ENCODE peak calls at places on chromosomes 6 and 20, in nine cellular contexts. One of them, this sample, is unnamed.

GRCh38 chr6:43707767-43708166 is 20.2 kb upstream of the MRPS18A start:
- DNase-seq in naive thymus-derived CD8-positive, alpha-beta T cell: no peak
- DNase-seq in activated T-cell treated with anti-CD3 and anti-CD28 coated beads, Interleukin-2, amount 50 U/mL, for 1 hour: no peak
- DNase-seq in KG1: no peak
- DNase-seq in CD4-positive, CD25-positive, alpha-beta regulatory T cell: no peak
- DNase-seq in hippocampal formation: no peak
- DNase-seq in HepG2: no peak
- DNase-seq in mammary epithelial cell: no peak
- DNase-seq in caudate nucleus: no peak
- DNase-seq in this sample: no peak

GRCh38 chr6:143098054-143098673 is 37.5 kb downstream of the AIG1 start:
- DNase-seq in hippocampal formation: no peak
- DNase-seq in mammary epithelial cell: no peak
- DNase-seq in HepG2: no peak
- DNase-seq in naive thymus-derived CD8-positive, alpha-beta T cell: no peak
- DNase-seq in caudate nucleus: no peak
- DNase-seq in activated T-cell treated with anti-CD3 and anti-CD28 coated beads, Interleukin-2, amount 50 U/mL, for 1 hour: no peak
- DNase-seq in CD4-positive, CD25-positive, alpha-beta regulatory T cell: peak
- DNase-seq in KG1: no peak
- DNase-seq in this sample: no peak

GRCh38 chr6:100538086-100538485 is 73.4 kb upstream of the SIM1 start:
- DNase-seq in KG1: no peak
- DNase-seq in caudate nucleus: no peak
- DNase-seq in CD4-positive, CD25-positive, alpha-beta regulatory T cell: no peak
- DNase-seq in HepG2: no peak
- DNase-seq in activated T-cell treated with anti-CD3 and anti-CD28 coated beads, Interleukin-2, amount 50 U/mL, for 1 hour: no peak
- DNase-seq in hippocampal formation: no peak
- DNase-seq in mammary epithelial cell: no peak
- DNase-seq in naive thymus-derived CD8-positive, alpha-beta T cell: no peak
- DNase-seq in this sample: no peak

GRCh38 chr6:4088684-4089083 is 9.7 kb upstream of the FAM217A start:
- DNase-seq in mammary epithelial cell: no peak
- DNase-seq in HepG2: no peak
- DNase-seq in activated T-cell treated with anti-CD3 and anti-CD28 coated beads, Interleukin-2, amount 50 U/mL, for 1 hour: no peak
- DNase-seq in KG1: no peak
- DNase-seq in hippocampal formation: no peak
- DNase-seq in CD4-positive, CD25-positive, alpha-beta regulatory T cell: no peak
- DNase-seq in caudate nucleus: no peak
- DNase-seq in naive thymus-derived CD8-positive, alpha-beta T cell: no peak
- DNase-seq in this sample: no peak

GRCh38 chr6:169198885-169199284 is 54.8 kb downstream of the THBS2 start:
- DNase-seq in HepG2: no peak
- DNase-seq in hippocampal formation: no peak
- DNase-seq in naive thymus-derived CD8-positive, alpha-beta T cell: no peak
- DNase-seq in activated T-cell treated with anti-CD3 and anti-CD28 coated beads, Interleukin-2, amount 50 U/mL, for 1 hour: no peak
- DNase-seq in KG1: no peak
- DNase-seq in mammary epithelial cell: no peak
- DNase-seq in CD4-positive, CD25-positive, alpha-beta regulatory T cell: no peak
- DNase-seq in caudate nucleus: no peak
- DNase-seq in this sample: no peak

GRCh38 chr6:9516207-9516606 is 898.7 kb downstream of the TFAP2A start:
- DNase-seq in HepG2: no peak
- DNase-seq in CD4-positive, CD25-positive, alpha-beta regulatory T cell: no peak
- DNase-seq in caudate nucleus: no peak
- DNase-seq in naive thymus-derived CD8-positive, alpha-beta T cell: no peak
- DNase-seq in hippocampal formation: no peak
- DNase-seq in KG1: no peak
- DNase-seq in activated T-cell treated with anti-CD3 and anti-CD28 coated beads, Interleukin-2, amount 50 U/mL, for 1 hour: no peak
- DNase-seq in mammary epithelial cell: peak
- DNase-seq in this sample: no peak

GRCh38 chr20:53995949-53996348 is 74.4 kb downstream of the BCAS1 start:
- DNase-seq in mammary epithelial cell: no peak
- DNase-seq in CD4-positive, CD25-positive, alpha-beta regulatory T cell: no peak
- DNase-seq in HepG2: no peak
- DNase-seq in caudate nucleus: no peak
- DNase-seq in naive thymus-derived CD8-positive, alpha-beta T cell: no peak
- DNase-seq in activated T-cell treated with anti-CD3 and anti-CD28 coated beads, Interleukin-2, amount 50 U/mL, for 1 hour: no peak
- DNase-seq in KG1: no peak
- DNase-seq in hippocampal formation: no peak
- DNase-seq in this sample: no peak

GRCh38 chr6:113854531-113855499 is 2.3 kb upstream of the MARCKS start:
- DNase-seq in HepG2: peak
- DNase-seq in caudate nucleus: peak
- DNase-seq in naive thymus-derived CD8-positive, alpha-beta T cell: no peak
- DNase-seq in hippocampal formation: peak
- DNase-seq in KG1: no peak
- DNase-seq in CD4-positive, CD25-positive, alpha-beta regulatory T cell: no peak
- DNase-seq in mammary epithelial cell: peak
- DNase-seq in activated T-cell treated with anti-CD3 and anti-CD28 coated beads, Interleukin-2, amount 50 U/mL, for 1 hour: no peak
- DNase-seq in this sample: peak

GRCh38 chr6:44002591-44003344 is 124.5 kb downstream of the MRPL14 start:
- DNase-seq in hippocampal formation: no peak
- DNase-seq in HepG2: no peak
- DNase-seq in mammary epithelial cell: peak
- DNase-seq in CD4-positive, CD25-positive, alpha-beta regulatory T cell: peak
- DNase-seq in caudate nucleus: peak
- DNase-seq in KG1: peak
- DNase-seq in naive thymus-derived CD8-positive, alpha-beta T cell: peak
- DNase-seq in activated T-cell treated with anti-CD3 and anti-CD28 coated beads, Interleukin-2, amount 50 U/mL, for 1 hour: peak
- DNase-seq in this sample: no peak

GRCh38 chr6:15533379-15534044 is 129.3 kb downstream of the DTNBP1 start:
- DNase-seq in activated T-cell treated with anti-CD3 and anti-CD28 coated beads, Interleukin-2, amount 50 U/mL, for 1 hour: no peak
- DNase-seq in caudate nucleus: no peak
- DNase-seq in HepG2: no peak
- DNase-seq in hippocampal formation: no peak
- DNase-seq in CD4-positive, CD25-positive, alpha-beta regulatory T cell: no peak
- DNase-seq in naive thymus-derived CD8-positive, alpha-beta T cell: no peak
- DNase-seq in mammary epithelial cell: no peak
- DNase-seq in KG1: no peak
- DNase-seq in this sample: no peak

GRCh38 chr6:1916334-1916985 is 306.7 kb downstream of the FOXC1 start:
- DNase-seq in HepG2: no peak
- DNase-seq in caudate nucleus: no peak
- DNase-seq in mammary epithelial cell: peak
- DNase-seq in naive thymus-derived CD8-positive, alpha-beta T cell: no peak
- DNase-seq in KG1: no peak
- DNase-seq in hippocampal formation: no peak
- DNase-seq in CD4-positive, CD25-positive, alpha-beta regulatory T cell: no peak
- DNase-seq in activated T-cell treated with anti-CD3 and anti-CD28 coated beads, Interleukin-2, amount 50 U/mL, for 1 hour: no peak
- DNase-seq in this sample: no peak

GRCh38 chr6:75893058-75893775 is 144.2 kb downstream of the MYO6 start:
- DNase-seq in caudate nucleus: no peak
- DNase-seq in CD4-positive, CD25-positive, alpha-beta regulatory T cell: peak
- DNase-seq in naive thymus-derived CD8-positive, alpha-beta T cell: no peak
- DNase-seq in mammary epithelial cell: peak
- DNase-seq in HepG2: peak
- DNase-seq in activated T-cell treated with anti-CD3 and anti-CD28 coated beads, Interleukin-2, amount 50 U/mL, for 1 hour: no peak
- DNase-seq in hippocampal formation: no peak
- DNase-seq in KG1: peak
- DNase-seq in this sample: no peak

This sample was measured in right lobe of liver.